ENCODE peak calls at places on chromosome 9, in six cellular contexts. One of them, this sample, is unnamed.

GRCh38 chr9:129568560-129569505 is 52.1 kb downstream of the C9orf50 start:
- DNase-seq in spleen: no peak
- DNase-seq in Caki2: no peak
- DNase-seq in AML-193: no peak
- DNase-seq in SJSA1: no peak
- DNase-seq in stimulated activated CD8-positive, alpha-beta memory T cell treated with anti-CD3 and anti-CD28 coated beads, Interleukin-15, amount 100 ng/mL, for 1 hour: no peak
- DNase-seq in this sample: no peak

GRCh38 chr9:110602281-110602680 is 22.7 kb upstream of the SVEP1 start:
- DNase-seq in AML-193: no peak
- DNase-seq in SJSA1: no peak
- DNase-seq in Caki2: peak
- DNase-seq in stimulated activated CD8-positive, alpha-beta memory T cell treated with anti-CD3 and anti-CD28 coated beads, Interleukin-15, amount 100 ng/mL, for 1 hour: no peak
- DNase-seq in spleen: no peak
- DNase-seq in this sample: no peak

GRCh38 chr9:127384016-127384730 is 12.8 kb upstream of the SLC2A8 start:
- DNase-seq in Caki2: peak
- DNase-seq in AML-193: no peak
- DNase-seq in stimulated activated CD8-positive, alpha-beta memory T cell treated with anti-CD3 and anti-CD28 coated beads, Interleukin-15, amount 100 ng/mL, for 1 hour: no peak
- DNase-seq in SJSA1: no peak
- DNase-seq in spleen: peak
- DNase-seq in this sample: no peak

GRCh38 chr9:133119461-133120342 is 1.3 kb downstream of the RALGDS start:
- DNase-seq in stimulated activated CD8-positive, alpha-beta memory T cell treated with anti-CD3 and anti-CD28 coated beads, Interleukin-15, amount 100 ng/mL, for 1 hour: no peak
- DNase-seq in Caki2: no peak
- DNase-seq in AML-193: no peak
- DNase-seq in SJSA1: no peak
- DNase-seq in spleen: no peak
- DNase-seq in this sample: no peak

GRCh38 chr9:136804509-136805206 is 3.1 kb upstream of the RABL6 start:
- DNase-seq in spleen: no peak
- DNase-seq in Caki2: no peak
- DNase-seq in AML-193: no peak
- DNase-seq in stimulated activated CD8-positive, alpha-beta memory T cell treated with anti-CD3 and anti-CD28 coated beads, Interleukin-15, amount 100 ng/mL, for 1 hour: no peak
- DNase-seq in SJSA1: no peak
- DNase-seq in this sample: no peak

GRCh38 chr9:2163231-2163885 is 148.2 kb downstream of the SMARCA2 start:
- DNase-seq in spleen: no peak
- DNase-seq in stimulated activated CD8-positive, alpha-beta memory T cell treated with anti-CD3 and anti-CD28 coated beads, Interleukin-15, amount 100 ng/mL, for 1 hour: no peak
- DNase-seq in AML-193: no peak
- DNase-seq in SJSA1: no peak
- DNase-seq in Caki2: peak
- DNase-seq in this sample: no peak

GRCh38 chr9:24464321-24464951 is 81.3 kb downstream of the IZUMO3 start:
- DNase-seq in spleen: no peak
- DNase-seq in stimulated activated CD8-positive, alpha-beta memory T cell treated with anti-CD3 and anti-CD28 coated beads, Interleukin-15, amount 100 ng/mL, for 1 hour: no peak
- DNase-seq in Caki2: no peak
- DNase-seq in AML-193: no peak
- DNase-seq in SJSA1: no peak
- DNase-seq in this sample: no peak

GRCh38 chr9:97934321-97935115 is 3.5 kb downstream of the HEMGN start:
- DNase-seq in AML-193: no peak
- DNase-seq in stimulated activated CD8-positive, alpha-beta memory T cell treated with anti-CD3 and anti-CD28 coated beads, Interleukin-15, amount 100 ng/mL, for 1 hour: no peak
- DNase-seq in Caki2: no peak
- DNase-seq in SJSA1: no peak
- DNase-seq in spleen: peak
- DNase-seq in this sample: no peak

GRCh38 chr9:79430599-79430998 is 141.2 kb upstream of the TLE4 start:
- DNase-seq in Caki2: no peak
- DNase-seq in AML-193: no peak
- DNase-seq in SJSA1: no peak
- DNase-seq in stimulated activated CD8-positive, alpha-beta memory T cell treated with anti-CD3 and anti-CD28 coated beads, Interleukin-15, amount 100 ng/mL, for 1 hour: no peak
- DNase-seq in spleen: no peak
- DNase-seq in this sample: no peak

GRCh38 chr9:121566401-121567141 is 66.9 kb upstream of the GGTA1 start:
- DNase-seq in spleen: no peak
- DNase-seq in SJSA1: no peak
- DNase-seq in Caki2: no peak
- DNase-seq in AML-193: no peak
- DNase-seq in stimulated activated CD8-positive, alpha-beta memory T cell treated with anti-CD3 and anti-CD28 coated beads, Interleukin-15, amount 100 ng/mL, for 1 hour: no peak
- DNase-seq in this sample: no peak

GRCh38 chr9:16342621-16343020 is 527.8 kb downstream of the BNC2 start:
- DNase-seq in stimulated activated CD8-positive, alpha-beta memory T cell treated with anti-CD3 and anti-CD28 coated beads, Interleukin-15, amount 100 ng/mL, for 1 hour: no peak
- DNase-seq in Caki2: no peak
- DNase-seq in SJSA1: no peak
- DNase-seq in spleen: no peak
- DNase-seq in AML-193: no peak
- DNase-seq in this sample: no peak

GRCh38 chr9:135555203-135555602 is 6.4 kb upstream of the PAEP start:
- DNase-seq in stimulated activated CD8-positive, alpha-beta memory T cell treated with anti-CD3 and anti-CD28 coated beads, Interleukin-15, amount 100 ng/mL, for 1 hour: no peak
- DNase-seq in AML-193: no peak
- DNase-seq in spleen: peak
- DNase-seq in SJSA1: no peak
- DNase-seq in Caki2: peak
- DNase-seq in this sample: no peak

GRCh38 chr9:15714746-15715145 is 161.9 kb downstream of the CCDC171 start:
- DNase-seq in AML-193: no peak
- DNase-seq in Caki2: no peak
- DNase-seq in SJSA1: no peak
- DNase-seq in spleen: no peak
- DNase-seq in stimulated activated CD8-positive, alpha-beta memory T cell treated with anti-CD3 and anti-CD28 coated beads, Interleukin-15, amount 100 ng/mL, for 1 hour: no peak
- DNase-seq in this sample: no peak

This sample was measured in KBM-7.